ENCODE peak calls at places on chromosomes 11 and 22, in nine cellular contexts. D, E, C, N, I, X, Q, M and L are unnamed samples.
A peak's percentile ranks its signal among the peaks of the same experiment; 100 is the strongest.

GRCh38 chr22:48835857-48836672 is 991.6 kb downstream of the BRD1 start:
- DNase-seq in N (no peak), D (no peak), Q (no peak), M (no peak), X (no peak), I (no peak), E (no peak), C (no peak), L (no peak)

GRCh38 chr11:118068945-118069612 is 7.8 kb upstream of the TMPRSS4 start:
- DNase-seq in X (no peak), D (no peak), Q (no peak), N (no peak), M (no peak), E (no peak), C (no peak), I (no peak), L (no peak)

GRCh38 chr11:68412593-68413475 is 47.7 kb upstream of the PPP6R3 start:
- DNase-seq in X (no peak), D (no peak), N (no peak), I (no peak), E (no peak), M (no peak), C (no peak), Q (peak; percentile 78), L (no peak)

GRCh38 chr11:73315288-73316020 is 7.4 kb downstream of the ARHGEF17 start:
- DNase-seq in E (no peak), D (no peak), Q (no peak), M (no peak), N (no peak), I (no peak), X (peak; percentile 25), C (no peak), L (no peak)

GRCh38 chr22:50145741-50146439 is 24.6 kb upstream of the PANX2 start:
- DNase-seq in I (no peak), E (no peak), C (no peak), M (no peak), X (no peak), N (no peak), Q (no peak), D (no peak), L (no peak)

GRCh38 chr22:21920341-21921183 is 32.1 kb downstream of the PPM1F start:
- DNase-seq in X (no peak), Q (no peak), N (no peak), I (no peak), D (no peak), M (no peak), C (no peak), E (no peak), L (no peak)

GRCh38 chr11:129375731-129376657 is at the start of gene BARX2:
- DNase-seq in I (peak; percentile 31), N (no peak), E (peak; percentile 47), D (no peak), C (peak; percentile 92), Q (peak; percentile 21), M (peak; percentile 57), X (peak; percentile 32), L (peak; percentile 21)

GRCh38 chr22:49660321-49660720 is 167.4 kb downstream of the BRD1 start:
- DNase-seq in D (no peak), I (no peak), E (no peak), M (no peak), C (no peak), Q (no peak), X (no peak), N (no peak), L (no peak)

GRCh38 chr11:110298298-110298765 is 1.9 kb upstream of the RDX start:
- DNase-seq in N (no peak), D (no peak), M (no peak), Q (no peak), C (peak; percentile 62), E (no peak), I (no peak), X (peak; percentile 38), L (no peak)

GRCh38 chr11:122803306-122803705 is 35.0 kb upstream of the CRTAM start:
- DNase-seq in E (no peak), N (no peak), D (no peak), I (no peak), C (peak; percentile 74), X (peak; percentile 90), Q (no peak), M (no peak), L (no peak)

GRCh38 chr22:35630891-35631290 is 13.8 kb upstream of the MB start:
- DNase-seq in N (no peak), Q (no peak), X (no peak), I (no peak), E (no peak), C (no peak), M (no peak), D (no peak), L (no peak)

GRCh38 chr11:47225552-47226137 is 10.9 kb downstream of the DDB2 start:
- DNase-seq in C (no peak), M (no peak), E (no peak), I (no peak), X (no peak), N (no peak), D (no peak), Q (no peak), L (no peak)

GRCh38 chr11:63877658-63878241 is 38.8 kb downstream of the MARK2 start:
- DNase-seq in I (no peak), E (no peak), C (no peak), M (no peak), X (no peak), Q (no peak), D (no peak), N (no peak), L (no peak)

GRCh38 chr11:62560566-62561103 is 13.1 kb downstream of the EEF1G start:
- DNase-seq in M (peak; percentile 22), C (peak; percentile 99), X (peak; percentile 100), D (peak; percentile 57), I (no peak), Q (no peak), E (peak; percentile 95), N (peak; percentile 62), L (peak; percentile 62)

GRCh38 chr11:117409511-117409910 is 81.9 kb downstream of the CEP164 start:
- DNase-seq in N (no peak), M (no peak), C (no peak), X (no peak), E (no peak), D (no peak), Q (no peak), I (no peak), L (no peak)

GRCh38 chr11:134537941-134538340 is 125.9 kb upstream of the B3GAT1 start:
- DNase-seq in I (no peak), X (no peak), E (no peak), N (no peak), C (no peak), M (no peak), D (no peak), Q (no peak), L (no peak)

GRCh38 chr22:44118645-44119315 is 61.9 kb upstream of the PARVG start:
- DNase-seq in I (no peak), Q (no peak), X (no peak), N (no peak), C (no peak), M (no peak), D (no peak), E (no peak), L (no peak)

GRCh38 chr11:127943152-127943551 is 644.2 kb downstream of the ETS1 start:
- DNase-seq in C (no peak), M (no peak), I (no peak), D (no peak), N (no peak), Q (no peak), X (no peak), E (no peak), L (no peak)

GRCh38 chr11:130781906-130782305 is 134.4 kb downstream of the SNX19 start:
- DNase-seq in C (peak; percentile 42), E (peak; percentile 14), D (no peak), M (no peak), N (no peak), Q (no peak), I (no peak), X (peak; percentile 89), L (no peak)

GRCh38 chr11:83363280-83363679 is 77.1 kb upstream of the CCDC90B start:
- DNase-seq in I (no peak), M (no peak), C (peak; percentile 75), D (no peak), E (no peak), Q (no peak), N (no peak), X (no peak), L (no peak)